ENCODE peak calls at places on chromosomes 12 and 14, in eight cellular contexts. I is HepG2, F is GM23248, R is PC-3, U is OCI-LY7, W is HCT116, N is MM.1S, X is endothelial cell of umbilical vein. Q is an unnamed sample.
A peak's percentile ranks its signal among the peaks of the same experiment; 100 is the strongest.

GRCh38 chr12:724194-724855 is 28.1 kb upstream of the WNK1 start:
- DNase-seq in U (no peak), R (peak; percentile 58), N (no peak), F (peak; percentile 36), X (no peak), I (no peak), W (peak; percentile 27), Q (peak; percentile 69)

GRCh38 chr14:72644038-72644437 is 249.9 kb downstream of the DPF3 start:
- DNase-seq in X (no peak), W (no peak), N (no peak), R (no peak), I (no peak), F (no peak), U (no peak), Q (no peak)

GRCh38 chr14:92683041-92683440 is 65.4 kb downstream of the LGMN start:
- DNase-seq in F (no peak), I (no peak), R (no peak), N (no peak), X (no peak), U (no peak), W (no peak), Q (no peak)

GRCh38 chr14:24332094-24332983 is 2.5 kb downstream of the ADCY4 start:
- DNase-seq in U (peak; percentile 92), W (no peak), F (peak; percentile 80), N (peak; percentile 83), I (peak; percentile 86), R (peak; percentile 65), X (peak; percentile 45), Q (peak; percentile 97)

GRCh38 chr14:59293934-59294661 is 105.6 kb downstream of the DAAM1 start:
- DNase-seq in X (peak; percentile 49), W (no peak), U (no peak), I (no peak), F (peak; percentile 59), R (peak; percentile 55), N (no peak), Q (no peak)

GRCh38 chr14:98181768-98182167 is 1090.2 kb downstream of the BCL11B start:
- DNase-seq in N (no peak), R (no peak), W (no peak), X (no peak), I (no peak), F (no peak), U (no peak), Q (no peak)

GRCh38 chr12:26054383-26054782 is 70.5 kb downstream of the BHLHE41 start:
- DNase-seq in W (no peak), U (no peak), R (no peak), F (no peak), N (no peak), X (no peak), I (no peak), Q (no peak)

GRCh38 chr12:65565601-65566560 is 258.4 kb upstream of the HMGA2 start:
- DNase-seq in X (peak; percentile 33), I (no peak), W (no peak), U (no peak), R (peak; percentile 73), N (no peak), F (peak; percentile 94), Q (no peak)

GRCh38 chr12:91467686-91468085 is 285.1 kb upstream of the DCN start:
- DNase-seq in U (no peak), F (no peak), X (no peak), I (no peak), W (no peak), N (no peak), R (no peak), Q (no peak)

GRCh38 chr14:71688576-71688975 is 243.7 kb upstream of the RGS6 start:
- DNase-seq in W (no peak), I (peak; percentile 58), U (no peak), N (no peak), F (peak; percentile 45), R (peak; percentile 21), X (no peak), Q (no peak)

GRCh38 chr14:61750708-61751474 is 11.3 kb upstream of the SNAPC1 start:
- DNase-seq in W (peak; percentile 70), X (peak; percentile 82), I (no peak), F (peak; percentile 87), U (peak; percentile 92), N (peak; percentile 77), R (peak; percentile 99), Q (peak; percentile 98)

GRCh38 chr14:61296707-61297502 is 15.8 kb upstream of the TMEM30B start:
- DNase-seq in N (no peak), R (peak; percentile 87), W (peak; percentile 27), F (peak; percentile 67), X (peak; percentile 77), I (peak; percentile 20), U (peak; percentile 42), Q (peak; percentile 90)

GRCh38 chr14:77043177-77043983 is 14.9 kb upstream of the IRF2BPL start:
- DNase-seq in W (no peak), I (peak; percentile 89), N (no peak), U (no peak), X (peak; percentile 33), R (peak; percentile 93), F (peak; percentile 95), Q (peak; percentile 66)

GRCh38 chr12:57757771-57758170 is 2.9 kb downstream of the MARCHF9 start:
- DNase-seq in W (no peak), F (no peak), U (no peak), R (no peak), I (no peak), N (no peak), X (no peak), Q (no peak)

GRCh38 chr12:49952396-49953055 is 2.0 kb downstream of the AQP2 start:
- DNase-seq in X (no peak), W (no peak), I (no peak), F (no peak), N (no peak), R (no peak), U (no peak), Q (peak; percentile 49)

GRCh38 chr14:71103662-71104484 is 196.6 kb downstream of the PCNX1 start:
- DNase-seq in N (peak; percentile 33), X (peak; percentile 68), U (peak; percentile 80), I (peak; percentile 50), W (peak; percentile 41), R (peak; percentile 78), F (peak; percentile 74), Q (peak; percentile 90)

GRCh38 chr12:67797316-67797741 is 148.8 kb downstream of the DYRK2 start:
- DNase-seq in R (no peak), F (peak; percentile 29), N (no peak), W (no peak), U (no peak), I (no peak), X (no peak), Q (no peak)

GRCh38 chr14:21991130-21991529 is 317.5 kb upstream of the OR4E1 start:
- DNase-seq in U (no peak), W (no peak), R (no peak), I (no peak), N (peak; percentile 25), F (no peak), X (no peak), Q (no peak)

GRCh38 chr14:50961606-50962259 is 17.4 kb upstream of the PYGL start:
- DNase-seq in W (no peak), U (no peak), R (peak; percentile 98), I (no peak), N (no peak), X (peak; percentile 97), F (peak; percentile 81), Q (no peak)

DNA sequence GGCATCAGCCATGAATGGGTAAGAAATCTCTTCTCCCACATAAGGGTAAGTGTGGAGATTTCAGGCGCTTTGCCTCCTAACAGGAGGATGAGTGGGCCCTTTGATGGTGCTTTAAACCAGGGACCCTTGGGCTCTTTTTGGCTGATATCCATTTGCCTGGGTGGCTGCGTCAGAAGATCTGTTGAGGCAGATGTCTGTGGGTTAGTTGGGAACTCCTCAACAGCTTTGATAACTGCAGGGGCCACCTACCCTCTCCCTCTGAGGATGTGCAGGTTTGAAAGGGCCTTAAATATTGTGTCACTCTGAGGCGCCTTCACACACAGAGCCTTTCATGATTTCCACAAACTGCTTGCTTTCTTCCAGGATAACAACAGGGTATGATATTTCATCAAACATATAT is 210.7 kb downstream of the PPM1H start:
- DNase-seq in F (peak; percentile 18), W (no peak), I (no peak), U (no peak), X (no peak), N (no peak), R (no peak), Q (no peak)
- H2AFZ ChIP-seq in F (peak overlapping the region; percentile 49), W (no peak overlapping the region), I (no peak overlapping the region), U (no peak overlapping the region), X (peak overlapping the region; percentile 81), N (no peak overlapping the region), R (no peak overlapping the region), Q (no peak overlapping the region)

GRCh38 chr14:101851183-101851582 is 89.7 kb downstream of the PPP2R5C start:
- DNase-seq in U (no peak), N (no peak), R (no peak), W (no peak), I (no peak), F (no peak), X (no peak), Q (no peak)
- H3K4me2 ChIP-seq in U (peak overlapping the region; percentile 46), N (no peak overlapping the region), R (no peak overlapping the region), W (no peak overlapping the region), I (no peak overlapping the region), F (no peak overlapping the region), X (no peak overlapping the region), Q (peak overlapping the region; percentile 73)

DNA sequence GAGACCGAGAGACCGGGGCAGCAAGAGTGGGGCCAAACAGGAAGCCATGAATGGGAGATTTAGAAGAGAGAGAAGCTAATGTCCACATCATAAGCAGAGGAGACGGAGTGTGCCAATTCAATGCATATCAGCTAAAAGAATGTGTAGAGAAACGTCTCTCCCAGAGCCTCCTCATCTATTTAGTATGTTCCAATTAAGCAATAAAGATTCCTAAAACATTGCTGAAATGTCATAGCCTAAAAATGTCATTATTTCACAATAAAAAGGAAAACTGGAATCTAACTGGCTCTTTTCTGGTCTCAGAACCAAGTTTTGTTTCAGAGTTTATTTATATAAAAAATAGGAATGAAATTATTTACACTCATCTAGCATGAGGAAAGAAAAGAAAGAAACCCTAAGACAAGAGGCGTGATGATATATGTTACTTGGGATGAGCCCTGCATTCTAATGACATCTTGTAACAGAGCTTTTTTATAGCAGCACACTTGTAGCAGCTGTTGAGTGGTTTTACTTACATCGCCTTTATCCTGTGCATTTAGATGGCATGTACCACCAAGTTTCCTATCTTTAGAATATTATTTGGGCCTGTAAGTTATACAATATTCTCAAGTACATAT is 266.3 kb upstream of the PRKD1 start:
- DNase-seq in N (no peak), W (no peak), F (peak; percentile 94), I (no peak), R (peak; percentile 18), X (no peak), U (no peak), Q (no peak)
- H2AFZ ChIP-seq in N (no peak overlapping the region), W (no peak overlapping the region), F (peak overlapping the region; percentile 11), I (no peak overlapping the region), R (no peak overlapping the region), X (no peak overlapping the region), U (no peak overlapping the region), Q (no peak overlapping the region)

DNA sequence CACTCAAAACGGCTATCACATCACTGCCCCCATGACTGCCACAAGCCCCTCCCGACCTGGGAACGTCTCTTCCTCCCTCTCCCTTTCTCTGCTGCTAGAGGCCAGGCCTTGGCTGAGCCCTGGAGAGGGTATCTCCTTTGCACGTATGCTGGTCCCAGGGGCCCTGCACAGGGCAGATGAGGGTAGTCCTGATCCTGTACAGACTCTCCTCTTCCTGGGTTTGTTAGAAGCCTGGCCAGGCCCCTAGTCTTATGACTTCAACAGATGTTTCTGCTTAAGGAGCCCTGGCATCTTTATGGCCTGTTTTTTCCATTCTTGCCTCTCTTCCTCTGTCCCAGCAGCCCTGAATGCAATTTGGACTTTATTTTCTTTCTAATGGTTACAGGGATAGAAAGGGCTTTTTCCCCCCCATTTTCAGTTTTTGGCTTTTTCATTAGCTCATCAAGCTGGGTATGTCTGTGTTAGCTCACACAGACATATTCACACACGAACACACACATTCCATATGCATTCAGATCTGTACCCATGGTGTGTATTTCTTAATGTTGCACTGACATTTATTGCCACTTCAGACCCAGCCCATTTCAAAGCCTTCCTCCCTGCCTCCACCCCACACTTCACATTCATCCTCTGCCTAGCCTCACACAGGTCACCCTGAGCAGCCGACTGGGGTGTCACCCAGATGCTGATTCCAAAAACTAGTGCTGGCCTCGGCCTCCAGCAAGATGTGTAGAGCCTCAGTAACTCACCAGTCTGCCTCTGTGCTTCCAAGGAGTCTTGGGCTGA is 203.2 kb downstream of the ZFP36L1 start:
- DNase-seq in F (peak; percentile 80), W (no peak), U (no peak), N (no peak), R (no peak), X (no peak), I (no peak), Q (no peak)
- H3K4me2 ChIP-seq in F (peak overlapping the region; percentile 14), W (no peak overlapping the region), U (no peak overlapping the region), N (no peak overlapping the region), R (no peak overlapping the region), X (no peak overlapping the region), I (no peak overlapping the region), Q (no peak overlapping the region)

Q was measured in Karpas-422.